ENCODE peak calls at places on chromosome 2, in four cellular contexts. Y, W, X and C are unnamed samples. For H3K4me1, the result is how much of the 10 kb centered on the place peaks cover.

GRCh38 chr2:105802587-105802986 is 57.9 kb downstream of the NCK2 start:
- DNase-seq in Y (no peak), W (no peak), X (peak), C (no peak)

GRCh38 chr2:96527052-96527964 is 9.2 kb upstream of the ARID5A start:
- DNase-seq in Y (no peak), W (no peak), X (peak), C (no peak)

GRCh38 chr2:133146893-133147292 is 421.4 kb downstream of the NCKAP5 start:
- DNase-seq in Y (no peak), W (no peak), X (no peak), C (no peak)

GRCh38 chr2:10038716-10039115 is 4.6 kb upstream of the KLF11 start:
- DNase-seq in Y (no peak), W (no peak), X (no peak), C (no peak)

GRCh38 chr2:12032975-12033374 is 286.5 kb downstream of the LPIN1 start:
- DNase-seq in Y (no peak), W (no peak), X (no peak), C (no peak)

GRCh38 chr2:229235136-229235914 is 35.8 kb downstream of the PID1 start:
- DNase-seq in Y (no peak), W (peak), X (no peak), C (no peak)

GRCh38 chr2:96807127-96807471 is 9.0 kb upstream of the CNNM3 start:
- DNase-seq in Y (no peak), W (no peak), X (no peak), C (no peak)

GRCh38 chr2:101781730-101782426 is 84.4 kb downstream of the MAP4K4 start:
- DNase-seq in Y (no peak), W (no peak), X (no peak), C (no peak)

GRCh38 chr2:170711196-170711773 is 3.9 kb upstream of the SP5 start:
- DNase-seq in Y (no peak), W (no peak), X (no peak), C (no peak)

GRCh38 chr2:143205106-143205764 is 76.0 kb downstream of the ARHGAP15 start:
- DNase-seq in Y (no peak), W (no peak), X (no peak), C (no peak)

GRCh38 chr2:20661028-20661980 is 5.6 kb upstream of the GDF7 start:
- DNase-seq in Y (no peak), W (peak), X (peak), C (no peak)

GRCh38 chr2:62038980-62039771 is 133.7 kb downstream of the COMMD1 start:
- DNase-seq in Y (no peak), W (no peak), X (no peak), C (no peak)

GRCh38 chr2:128776461-128776971 is 457.8 kb upstream of the HS6ST1 start:
- DNase-seq in Y (no peak), W (no peak), X (no peak), C (no peak)
- H3K4me1 ChIP-seq in Y (under half), W (under half), X (under half), C (under half)

GRCh38 chr2:15355386-15355785 is 205.7 kb downstream of the NBAS start:
- DNase-seq in Y (no peak), W (no peak), X (no peak), C (no peak)
- H3K4me1 ChIP-seq in Y (under half), W (under half), X (under half), C (under half)

DNA sequence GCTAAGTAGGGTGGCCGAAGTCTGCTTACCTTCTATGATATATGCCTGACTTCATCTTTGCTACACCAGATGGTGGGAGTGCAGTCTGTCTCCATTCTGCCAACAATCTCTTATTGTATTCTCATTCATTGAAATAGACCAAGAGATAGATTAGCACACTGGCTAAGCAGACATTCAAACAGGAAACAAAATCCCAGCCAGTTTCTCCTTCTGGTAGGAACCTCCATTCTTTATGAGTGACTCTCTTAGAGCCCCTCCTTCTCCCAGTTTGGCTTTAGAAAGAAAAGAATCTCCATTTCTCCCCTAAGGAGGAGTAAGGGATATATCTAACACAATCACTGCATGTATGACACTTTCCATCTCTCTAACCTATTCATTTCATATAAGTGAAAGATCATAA is 118.9 kb upstream of the COL5A2 start:
- DNase-seq in Y (no peak), W (no peak), X (no peak), C (no peak)
- H3K4me1 ChIP-seq in Y (under half), W (under half), X (under half), C (under half)

GRCh38 chr2:181305151-181306123 is 151.7 kb upstream of the ITGA4 start:
- DNase-seq in Y (no peak), W (no peak), X (no peak), C (peak)
- H3K4me1 ChIP-seq in Y (under half), W (under half), X (under half), C (under half)